ENCODE peak calls at places on chromosomes 5 and 9, in six cellular contexts. One of them, this sample, is unnamed.

GRCh38 chr5:149434162-149435014 is 55.3 kb upstream of the IL17B start:
- DNase-seq in HuH-7: peak
- DNase-seq in nephron progenitor cell: peak
- DNase-seq in foreskin keratinocyte: no peak
- DNase-seq in cardiac muscle cell: peak
- DNase-seq in choroid plexus epithelial cell: peak
- DNase-seq in this sample: peak

GRCh38 chr9:128716581-128717254 is 7.2 kb downstream of the ZDHHC12 start:
- DNase-seq in cardiac muscle cell: no peak
- DNase-seq in foreskin keratinocyte: no peak
- DNase-seq in nephron progenitor cell: no peak
- DNase-seq in choroid plexus epithelial cell: no peak
- DNase-seq in HuH-7: no peak
- DNase-seq in this sample: no peak

GRCh38 chr5:115526604-115527003 is 18.0 kb downstream of the FEM1C start:
- DNase-seq in cardiac muscle cell: no peak
- DNase-seq in choroid plexus epithelial cell: no peak
- DNase-seq in nephron progenitor cell: no peak
- DNase-seq in HuH-7: no peak
- DNase-seq in foreskin keratinocyte: no peak
- DNase-seq in this sample: no peak

GRCh38 chr5:133397986-133398645 is 214.2 kb downstream of the FSTL4 start:
- DNase-seq in foreskin keratinocyte: no peak
- DNase-seq in nephron progenitor cell: no peak
- DNase-seq in HuH-7: no peak
- DNase-seq in cardiac muscle cell: no peak
- DNase-seq in choroid plexus epithelial cell: no peak
- DNase-seq in this sample: no peak

GRCh38 chr9:112046181-112046580 is 128.9 kb downstream of the SUSD1 start:
- DNase-seq in nephron progenitor cell: no peak
- DNase-seq in foreskin keratinocyte: peak
- DNase-seq in choroid plexus epithelial cell: peak
- DNase-seq in cardiac muscle cell: no peak
- DNase-seq in HuH-7: no peak
- DNase-seq in this sample: no peak

GRCh38 chr5:139725073-139725830 is 70.4 kb upstream of the PSD2 start:
- DNase-seq in cardiac muscle cell: peak
- DNase-seq in nephron progenitor cell: no peak
- DNase-seq in HuH-7: no peak
- DNase-seq in choroid plexus epithelial cell: peak
- DNase-seq in foreskin keratinocyte: no peak
- DNase-seq in this sample: no peak

GRCh38 chr9:21711504-21711903 is 90.9 kb upstream of the MTAP start:
- DNase-seq in HuH-7: no peak
- DNase-seq in cardiac muscle cell: no peak
- DNase-seq in choroid plexus epithelial cell: peak
- DNase-seq in foreskin keratinocyte: peak
- DNase-seq in nephron progenitor cell: peak
- DNase-seq in this sample: no peak

GRCh38 chr9:75892168-75892901 is 1.9 kb downstream of the PCSK5 start:
- DNase-seq in foreskin keratinocyte: no peak
- DNase-seq in choroid plexus epithelial cell: peak
- DNase-seq in nephron progenitor cell: peak
- DNase-seq in cardiac muscle cell: peak
- DNase-seq in HuH-7: peak
- DNase-seq in this sample: peak

GRCh38 chr5:146368137-146368536 is 29.5 kb downstream of the POU4F3 start:
- DNase-seq in nephron progenitor cell: no peak
- DNase-seq in foreskin keratinocyte: no peak
- DNase-seq in cardiac muscle cell: no peak
- DNase-seq in choroid plexus epithelial cell: peak
- DNase-seq in HuH-7: no peak
- DNase-seq in this sample: no peak

GRCh38 chr5:109649371-109649770 is 40.4 kb upstream of the MAN2A1 start:
- DNase-seq in HuH-7: no peak
- DNase-seq in foreskin keratinocyte: no peak
- DNase-seq in cardiac muscle cell: no peak
- DNase-seq in choroid plexus epithelial cell: no peak
- DNase-seq in nephron progenitor cell: peak
- DNase-seq in this sample: no peak

GRCh38 chr5:135051399-135051798 is 17.4 kb upstream of the PITX1 start:
- DNase-seq in cardiac muscle cell: no peak
- DNase-seq in choroid plexus epithelial cell: no peak
- DNase-seq in nephron progenitor cell: no peak
- DNase-seq in foreskin keratinocyte: no peak
- DNase-seq in HuH-7: no peak
- DNase-seq in this sample: no peak

GRCh38 chr9:92558612-92559374 is 23.0 kb upstream of the ECM2 start:
- DNase-seq in nephron progenitor cell: no peak
- DNase-seq in HuH-7: no peak
- DNase-seq in foreskin keratinocyte: no peak
- DNase-seq in cardiac muscle cell: no peak
- DNase-seq in choroid plexus epithelial cell: no peak
- DNase-seq in this sample: peak

GRCh38 chr9:7145361-7146069 is 387.7 kb downstream of the KDM4C start:
- DNase-seq in cardiac muscle cell: no peak
- DNase-seq in nephron progenitor cell: no peak
- DNase-seq in choroid plexus epithelial cell: no peak
- DNase-seq in HuH-7: no peak
- DNase-seq in foreskin keratinocyte: no peak
- DNase-seq in this sample: no peak

GRCh38 chr5:133873936-133874585 is 94.4 kb downstream of the C5orf15 start:
- DNase-seq in choroid plexus epithelial cell: peak
- DNase-seq in nephron progenitor cell: no peak
- DNase-seq in foreskin keratinocyte: peak
- DNase-seq in cardiac muscle cell: no peak
- DNase-seq in HuH-7: no peak
- DNase-seq in this sample: no peak

GRCh38 chr9:14439555-14439954 is 125.6 kb upstream of the NFIB start:
- DNase-seq in cardiac muscle cell: no peak
- DNase-seq in choroid plexus epithelial cell: no peak
- DNase-seq in nephron progenitor cell: no peak
- DNase-seq in foreskin keratinocyte: no peak
- DNase-seq in HuH-7: no peak
- DNase-seq in this sample: no peak

GRCh38 chr9:116726606-116727005 is 39.5 kb downstream of the TRIM32 start:
- DNase-seq in HuH-7: no peak
- DNase-seq in cardiac muscle cell: no peak
- DNase-seq in choroid plexus epithelial cell: no peak
- DNase-seq in foreskin keratinocyte: no peak
- DNase-seq in nephron progenitor cell: no peak
- DNase-seq in this sample: no peak

GRCh38 chr5:134553816-134554215 is 28.3 kb downstream of the JADE2 start:
- DNase-seq in nephron progenitor cell: no peak
- DNase-seq in HuH-7: no peak
- DNase-seq in choroid plexus epithelial cell: no peak
- DNase-seq in foreskin keratinocyte: no peak
- DNase-seq in cardiac muscle cell: no peak
- DNase-seq in this sample: no peak

GRCh38 chr9:118643118-118643517 is 726.1 kb downstream of the BRINP1 start:
- DNase-seq in nephron progenitor cell: peak
- DNase-seq in foreskin keratinocyte: peak
- DNase-seq in cardiac muscle cell: peak
- DNase-seq in choroid plexus epithelial cell: peak
- DNase-seq in HuH-7: no peak
- DNase-seq in this sample: peak

GRCh38 chr9:70073193-70073592 is 29.5 kb downstream of the MAMDC2 start:
- DNase-seq in HuH-7: no peak
- DNase-seq in cardiac muscle cell: no peak
- DNase-seq in foreskin keratinocyte: no peak
- DNase-seq in nephron progenitor cell: no peak
- DNase-seq in choroid plexus epithelial cell: peak
- DNase-seq in this sample: no peak

GRCh38 chr9:6671416-6671815 is 25.9 kb upstream of the GLDC start:
- DNase-seq in foreskin keratinocyte: no peak
- DNase-seq in HuH-7: no peak
- DNase-seq in nephron progenitor cell: no peak
- DNase-seq in cardiac muscle cell: no peak
- DNase-seq in choroid plexus epithelial cell: no peak
- DNase-seq in this sample: no peak

GRCh38 chr5:38113456-38113855 is 144.9 kb upstream of the EGFLAM start:
- DNase-seq in choroid plexus epithelial cell: no peak
- DNase-seq in HuH-7: no peak
- DNase-seq in foreskin keratinocyte: no peak
- DNase-seq in cardiac muscle cell: no peak
- DNase-seq in nephron progenitor cell: no peak
- DNase-seq in this sample: no peak

GRCh38 chr5:150492621-150493020 is 15.3 kb upstream of the NDST1 start:
- DNase-seq in nephron progenitor cell: no peak
- DNase-seq in foreskin keratinocyte: peak
- DNase-seq in choroid plexus epithelial cell: peak
- DNase-seq in HuH-7: no peak
- DNase-seq in cardiac muscle cell: no peak
- DNase-seq in this sample: no peak

GRCh38 chr9:366620-367019 is 152.0 kb downstream of the DOCK8 start:
- DNase-seq in nephron progenitor cell: no peak
- DNase-seq in cardiac muscle cell: no peak
- DNase-seq in foreskin keratinocyte: no peak
- DNase-seq in HuH-7: no peak
- DNase-seq in choroid plexus epithelial cell: no peak
- DNase-seq in this sample: no peak

GRCh38 chr5:124057161-124057814 is 545.3 kb downstream of the CSNK1G3 start:
- DNase-seq in nephron progenitor cell: peak
- DNase-seq in choroid plexus epithelial cell: peak
- DNase-seq in cardiac muscle cell: peak
- DNase-seq in HuH-7: no peak
- DNase-seq in foreskin keratinocyte: peak
- DNase-seq in this sample: peak

GRCh38 chr5:32217886-32218396 is 43.8 kb upstream of the GOLPH3 start:
- DNase-seq in cardiac muscle cell: peak
- DNase-seq in nephron progenitor cell: no peak
- DNase-seq in choroid plexus epithelial cell: peak
- DNase-seq in HuH-7: no peak
- DNase-seq in foreskin keratinocyte: no peak
- DNase-seq in this sample: peak

GRCh38 chr9:122810306-122810946 is 10.5 kb downstream of the OR1K1 start:
- DNase-seq in nephron progenitor cell: peak
- DNase-seq in HuH-7: peak
- DNase-seq in foreskin keratinocyte: peak
- DNase-seq in choroid plexus epithelial cell: peak
- DNase-seq in cardiac muscle cell: peak
- DNase-seq in this sample: peak

GRCh38 chr5:32934529-32934928 is 223.4 kb downstream of the NPR3 start:
- DNase-seq in choroid plexus epithelial cell: peak
- DNase-seq in HuH-7: no peak
- DNase-seq in nephron progenitor cell: no peak
- DNase-seq in cardiac muscle cell: no peak
- DNase-seq in foreskin keratinocyte: no peak
- DNase-seq in this sample: no peak

GRCh38 chr5:56964173-56964572 is 12.2 kb upstream of the MIER3 start:
- DNase-seq in foreskin keratinocyte: no peak
- DNase-seq in cardiac muscle cell: no peak
- DNase-seq in nephron progenitor cell: no peak
- DNase-seq in choroid plexus epithelial cell: no peak
- DNase-seq in HuH-7: no peak
- DNase-seq in this sample: no peak

GRCh38 chr5:56344594-56344993 is 111.5 kb upstream of the ANKRD55 start:
- DNase-seq in HuH-7: no peak
- DNase-seq in cardiac muscle cell: no peak
- DNase-seq in nephron progenitor cell: no peak
- DNase-seq in foreskin keratinocyte: no peak
- DNase-seq in choroid plexus epithelial cell: no peak
- DNase-seq in this sample: no peak

GRCh38 chr5:1246711-1247431 is 21.7 kb downstream of the SLC6A18 start:
- DNase-seq in choroid plexus epithelial cell: peak
- DNase-seq in nephron progenitor cell: peak
- DNase-seq in cardiac muscle cell: peak
- DNase-seq in foreskin keratinocyte: no peak
- DNase-seq in HuH-7: peak
- DNase-seq in this sample: peak

GRCh38 chr5:138616508-138616907 is 41.3 kb upstream of the HSPA9 start:
- DNase-seq in cardiac muscle cell: no peak
- DNase-seq in foreskin keratinocyte: no peak
- DNase-seq in HuH-7: no peak
- DNase-seq in choroid plexus epithelial cell: no peak
- DNase-seq in nephron progenitor cell: no peak
- DNase-seq in this sample: no peak

GRCh38 chr9:137387034-137387890 is 35.7 kb downstream of the EXD3 start:
- DNase-seq in choroid plexus epithelial cell: peak
- DNase-seq in HuH-7: no peak
- DNase-seq in foreskin keratinocyte: no peak
- DNase-seq in nephron progenitor cell: no peak
- DNase-seq in cardiac muscle cell: no peak
- DNase-seq in this sample: no peak

This sample was measured in HT-29.